ENCODE peak calls at places on chromosomes 2 and 18, in six cellular contexts. One of them, this sample, is unnamed.

GRCh38 chr2:134218928-134219707 is 34.8 kb upstream of the MGAT5 start:
- DNase-seq in Panc1: no peak
- DNase-seq in left ventricle myocardium inferior: no peak
- DNase-seq in breast epithelium: peak; percentile 33
- DNase-seq in fibroblast of lung: no peak
- DNase-seq in right atrium auricular region: no peak
- DNase-seq in this sample: no peak

GRCh38 chr2:232959139-232959538 is 53.9 kb downstream of the NGEF start:
- DNase-seq in breast epithelium: no peak
- DNase-seq in Panc1: no peak
- DNase-seq in left ventricle myocardium inferior: no peak
- DNase-seq in right atrium auricular region: no peak
- DNase-seq in fibroblast of lung: no peak
- DNase-seq in this sample: no peak

GRCh38 chr2:9336209-9336533 is 87.2 kb downstream of the ITGB1BP1 start:
- DNase-seq in Panc1: no peak
- DNase-seq in left ventricle myocardium inferior: no peak
- DNase-seq in fibroblast of lung: peak; percentile 55
- DNase-seq in right atrium auricular region: no peak
- DNase-seq in breast epithelium: no peak
- DNase-seq in this sample: no peak

GRCh38 chr2:172082105-172082943 is 3.0 kb upstream of the DLX1 start:
- DNase-seq in left ventricle myocardium inferior: no peak
- DNase-seq in Panc1: no peak
- DNase-seq in right atrium auricular region: no peak
- DNase-seq in breast epithelium: no peak
- DNase-seq in fibroblast of lung: no peak
- DNase-seq in this sample: no peak

GRCh38 chr18:4353853-4354418 is 101.2 kb downstream of the DLGAP1 start:
- DNase-seq in breast epithelium: no peak
- DNase-seq in right atrium auricular region: no peak
- DNase-seq in left ventricle myocardium inferior: no peak
- DNase-seq in fibroblast of lung: no peak
- DNase-seq in Panc1: no peak
- DNase-seq in this sample: no peak

GRCh38 chr2:233844064-233844807 is 10.1 kb downstream of the HJURP start:
- DNase-seq in right atrium auricular region: peak; percentile 46
- DNase-seq in breast epithelium: no peak
- DNase-seq in Panc1: no peak
- DNase-seq in left ventricle myocardium inferior: no peak
- DNase-seq in fibroblast of lung: no peak
- DNase-seq in this sample: no peak

GRCh38 chr18:13446581-13447470 is 228.3 kb downstream of the LDLRAD4 start:
- DNase-seq in fibroblast of lung: no peak
- DNase-seq in right atrium auricular region: no peak
- DNase-seq in Panc1: no peak
- DNase-seq in breast epithelium: no peak
- DNase-seq in left ventricle myocardium inferior: no peak
- DNase-seq in this sample: no peak

GRCh38 chr2:25347205-25347815 is 5.6 kb upstream of the DNMT3A start:
- DNase-seq in left ventricle myocardium inferior: no peak
- DNase-seq in fibroblast of lung: peak; percentile 59
- DNase-seq in breast epithelium: no peak
- DNase-seq in Panc1: no peak
- DNase-seq in right atrium auricular region: no peak
- DNase-seq in this sample: no peak

GRCh38 chr2:74374509-74375205 is 5.5 kb downstream of the DCTN1 start:
- DNase-seq in right atrium auricular region: peak; percentile 73
- DNase-seq in Panc1: no peak
- DNase-seq in left ventricle myocardium inferior: peak; percentile 78
- DNase-seq in breast epithelium: peak; percentile 28
- DNase-seq in fibroblast of lung: peak; percentile 83
- DNase-seq in this sample: peak; percentile 71

GRCh38 chr2:69762513-69763494 is 20.9 kb downstream of the ANXA4 start:
- DNase-seq in left ventricle myocardium inferior: no peak
- DNase-seq in fibroblast of lung: no peak
- DNase-seq in right atrium auricular region: no peak
- DNase-seq in Panc1: no peak
- DNase-seq in breast epithelium: peak; percentile 34
- DNase-seq in this sample: no peak

GRCh38 chr2:147610491-147611050 is 234.3 kb upstream of the ACVR2A start:
- DNase-seq in breast epithelium: no peak
- DNase-seq in Panc1: no peak
- DNase-seq in left ventricle myocardium inferior: no peak
- DNase-seq in fibroblast of lung: no peak
- DNase-seq in right atrium auricular region: no peak
- DNase-seq in this sample: no peak

GRCh38 chr2:23526835-23527790 is 142.1 kb downstream of the KLHL29 start:
- DNase-seq in fibroblast of lung: no peak
- DNase-seq in breast epithelium: no peak
- DNase-seq in right atrium auricular region: no peak
- DNase-seq in Panc1: no peak
- DNase-seq in left ventricle myocardium inferior: no peak
- DNase-seq in this sample: no peak

GRCh38 chr2:191863988-191864387 is 17.1 kb upstream of the CAVIN2 start:
- DNase-seq in breast epithelium: no peak
- DNase-seq in left ventricle myocardium inferior: no peak
- DNase-seq in right atrium auricular region: no peak
- DNase-seq in fibroblast of lung: peak; percentile 81
- DNase-seq in Panc1: no peak
- DNase-seq in this sample: no peak

GRCh38 chr2:139773720-139774277 is 993.6 kb upstream of the NXPH2 start:
- DNase-seq in Panc1: no peak
- DNase-seq in fibroblast of lung: peak; percentile 6
- DNase-seq in breast epithelium: no peak
- DNase-seq in right atrium auricular region: no peak
- DNase-seq in left ventricle myocardium inferior: no peak
- DNase-seq in this sample: no peak

GRCh38 chr2:18483896-18484295 is 76.6 kb downstream of the RDH14 start:
- DNase-seq in fibroblast of lung: no peak
- DNase-seq in right atrium auricular region: no peak
- DNase-seq in left ventricle myocardium inferior: no peak
- DNase-seq in breast epithelium: no peak
- DNase-seq in Panc1: no peak
- DNase-seq in this sample: no peak

GRCh38 chr2:12006841-12007240 is 260.4 kb downstream of the LPIN1 start:
- DNase-seq in right atrium auricular region: no peak
- DNase-seq in breast epithelium: no peak
- DNase-seq in Panc1: no peak
- DNase-seq in left ventricle myocardium inferior: no peak
- DNase-seq in fibroblast of lung: peak; percentile 78
- DNase-seq in this sample: peak; percentile 43

GRCh38 chr2:168166902-168167510 is 80.4 kb downstream of the STK39 start:
- DNase-seq in fibroblast of lung: peak; percentile 77
- DNase-seq in breast epithelium: no peak
- DNase-seq in right atrium auricular region: no peak
- DNase-seq in Panc1: peak; percentile 10
- DNase-seq in left ventricle myocardium inferior: no peak
- DNase-seq in this sample: no peak

GRCh38 chr18:70523035-70523797 is 234.4 kb downstream of the SOCS6 start:
- DNase-seq in Panc1: no peak
- DNase-seq in right atrium auricular region: no peak
- DNase-seq in fibroblast of lung: no peak
- DNase-seq in left ventricle myocardium inferior: no peak
- DNase-seq in breast epithelium: no peak
- DNase-seq in this sample: no peak

GRCh38 chr2:151824886-151825285 is 3.3 kb downstream of the ARL5A start:
- DNase-seq in right atrium auricular region: no peak
- DNase-seq in breast epithelium: no peak
- DNase-seq in left ventricle myocardium inferior: no peak
- DNase-seq in fibroblast of lung: no peak
- DNase-seq in Panc1: no peak
- DNase-seq in this sample: no peak

GRCh38 chr2:239830718-239831271 is 194.3 kb downstream of the NDUFA10 start:
- DNase-seq in right atrium auricular region: peak; percentile 55
- DNase-seq in left ventricle myocardium inferior: peak; percentile 10
- DNase-seq in Panc1: no peak
- DNase-seq in fibroblast of lung: no peak
- DNase-seq in breast epithelium: peak; percentile 13
- DNase-seq in this sample: no peak

GRCh38 chr2:97788986-97789644 is 75.7 kb downstream of the ZAP70 start:
- DNase-seq in Panc1: no peak
- DNase-seq in breast epithelium: no peak
- DNase-seq in fibroblast of lung: no peak
- DNase-seq in right atrium auricular region: no peak
- DNase-seq in left ventricle myocardium inferior: no peak
- DNase-seq in this sample: no peak

GRCh38 chr2:149005471-149006077 is 32.9 kb upstream of the LYPD6B start:
- DNase-seq in Panc1: no peak
- DNase-seq in right atrium auricular region: no peak
- DNase-seq in left ventricle myocardium inferior: no peak
- DNase-seq in breast epithelium: no peak
- DNase-seq in fibroblast of lung: no peak
- DNase-seq in this sample: no peak

GRCh38 chr2:182866461-182867369 is at the start of gene FRZB:
- DNase-seq in right atrium auricular region: peak; percentile 74
- DNase-seq in left ventricle myocardium inferior: peak; percentile 73
- DNase-seq in fibroblast of lung: peak; percentile 84
- DNase-seq in Panc1: no peak
- DNase-seq in breast epithelium: peak; percentile 54
- DNase-seq in this sample: no peak

GRCh38 chr2:234670052-234670451 is 173.2 kb upstream of the ARL4C start:
- DNase-seq in right atrium auricular region: no peak
- DNase-seq in breast epithelium: no peak
- DNase-seq in fibroblast of lung: peak; percentile 93
- DNase-seq in Panc1: no peak
- DNase-seq in left ventricle myocardium inferior: no peak
- DNase-seq in this sample: no peak

GRCh38 chr2:108565778-108566375 is 31.6 kb downstream of the LIMS1 start:
- DNase-seq in right atrium auricular region: no peak
- DNase-seq in left ventricle myocardium inferior: no peak
- DNase-seq in fibroblast of lung: no peak
- DNase-seq in breast epithelium: no peak
- DNase-seq in Panc1: no peak
- DNase-seq in this sample: no peak

GRCh38 chr2:32750880-32751279 is 123.0 kb downstream of the TTC27 start:
- DNase-seq in Panc1: no peak
- DNase-seq in breast epithelium: no peak
- DNase-seq in right atrium auricular region: no peak
- DNase-seq in left ventricle myocardium inferior: no peak
- DNase-seq in fibroblast of lung: no peak
- DNase-seq in this sample: no peak

GRCh38 chr2:128358941-128359731 is 40.5 kb upstream of the HS6ST1 start:
- DNase-seq in fibroblast of lung: no peak
- DNase-seq in left ventricle myocardium inferior: no peak
- DNase-seq in Panc1: no peak
- DNase-seq in breast epithelium: no peak
- DNase-seq in right atrium auricular region: peak; percentile 49
- DNase-seq in this sample: no peak

GRCh38 chr18:27428120-27428519 is 243.0 kb upstream of the CHST9 start:
- DNase-seq in left ventricle myocardium inferior: no peak
- DNase-seq in fibroblast of lung: no peak
- DNase-seq in right atrium auricular region: no peak
- DNase-seq in Panc1: no peak
- DNase-seq in breast epithelium: no peak
- DNase-seq in this sample: peak; percentile 9

GRCh38 chr18:24055878-24056277 is 41.3 kb downstream of the TTC39C start:
- DNase-seq in Panc1: no peak
- DNase-seq in right atrium auricular region: no peak
- DNase-seq in breast epithelium: no peak
- DNase-seq in left ventricle myocardium inferior: no peak
- DNase-seq in fibroblast of lung: no peak
- DNase-seq in this sample: no peak

DNA sequence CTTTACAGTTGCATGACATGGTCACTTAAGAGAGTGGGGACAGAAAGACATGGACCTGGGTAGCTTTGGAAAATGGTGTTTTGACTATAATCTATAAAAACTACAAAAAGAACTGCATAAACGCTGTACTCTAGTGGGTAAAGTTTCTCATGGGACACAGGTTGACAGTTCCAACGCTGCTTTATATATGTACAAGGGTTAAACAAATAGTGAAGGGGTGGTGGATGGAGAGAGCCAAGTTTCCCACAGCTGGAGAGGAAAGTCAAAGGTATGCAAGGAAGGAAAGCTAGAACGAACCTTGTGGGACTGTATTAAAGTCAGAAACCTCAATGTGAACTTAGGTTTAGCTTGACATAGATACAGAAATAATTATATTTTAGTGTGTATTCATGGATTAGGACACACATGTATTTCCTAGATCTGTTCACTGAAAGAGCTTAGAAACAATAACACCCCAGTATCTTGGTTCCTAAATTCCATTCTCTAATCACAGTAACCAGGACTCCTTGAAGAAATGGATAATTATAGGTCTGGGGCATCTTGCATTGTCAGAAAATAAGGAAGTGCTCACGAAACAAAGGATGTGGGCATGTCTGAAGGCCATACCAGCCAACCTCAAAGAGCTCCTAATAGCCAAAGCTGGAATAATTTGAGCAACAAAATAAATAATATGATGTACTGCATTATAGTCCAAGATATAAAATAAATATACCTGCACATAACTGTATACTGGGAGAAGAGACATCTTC is 28.8 kb downstream of the TANC1 start:
- DNase-seq in breast epithelium: no peak
- DNase-seq in right atrium auricular region: no peak
- DNase-seq in left ventricle myocardium inferior: no peak
- DNase-seq in Panc1: no peak
- DNase-seq in fibroblast of lung: no peak
- DNase-seq in this sample: no peak
- H3K4me1 ChIP-seq in breast epithelium: peaks cover 13% of the 10 kb centered on the region
- H3K4me1 ChIP-seq in right atrium auricular region: no peaks in the 10 kb centered on the region
- H3K4me1 ChIP-seq in left ventricle myocardium inferior: peaks cover 96% of the 10 kb centered on the region
- H3K4me1 ChIP-seq in Panc1: peaks cover 40% of the 10 kb centered on the region
- H3K4me1 ChIP-seq in fibroblast of lung: peaks cover 20% of the 10 kb centered on the region
- H3K4me1 ChIP-seq in this sample: no peaks in the 10 kb centered on the region

GRCh38 chr2:200342235-200342634 is 35.7 kb downstream of the SPATS2L start:
- DNase-seq in breast epithelium: no peak
- DNase-seq in Panc1: no peak
- DNase-seq in right atrium auricular region: no peak
- DNase-seq in fibroblast of lung: no peak
- DNase-seq in left ventricle myocardium inferior: no peak
- DNase-seq in this sample: no peak
- H3K4me1 ChIP-seq in breast epithelium: peaks cover 5% of the 10 kb centered on the region
- H3K4me1 ChIP-seq in Panc1: peaks cover 47% of the 10 kb centered on the region
- H3K4me1 ChIP-seq in right atrium auricular region: no peaks in the 10 kb centered on the region
- H3K4me1 ChIP-seq in fibroblast of lung: peaks cover 12% of the 10 kb centered on the region
- H3K4me1 ChIP-seq in left ventricle myocardium inferior: peaks cover 68% of the 10 kb centered on the region
- H3K4me1 ChIP-seq in this sample: no peaks in the 10 kb centered on the region

DNA sequence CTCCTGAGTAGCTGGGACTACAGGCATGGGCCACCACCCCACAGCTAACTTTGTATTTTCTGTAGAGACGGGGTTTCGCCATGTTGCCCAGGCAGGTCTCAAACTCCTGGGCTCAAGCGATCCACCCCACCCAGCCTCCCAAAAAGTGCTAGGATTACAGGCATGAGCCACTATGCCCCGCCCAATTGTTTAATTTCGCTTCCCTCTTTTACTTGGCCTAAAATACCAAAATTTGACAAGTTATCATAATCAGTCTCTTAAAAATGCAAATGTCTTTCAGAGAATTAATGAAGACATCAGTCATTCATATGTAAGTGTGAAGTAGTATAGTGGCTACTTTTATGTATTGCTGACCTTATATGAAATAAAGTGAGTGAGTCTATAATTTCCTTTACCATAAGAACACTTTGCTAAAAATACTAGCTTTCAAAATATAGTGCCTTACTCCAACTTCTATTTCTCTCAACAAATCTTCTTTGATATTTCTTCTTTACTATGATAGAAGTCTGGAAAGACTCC is 9.8 kb downstream of the FBXO11 start:
- DNase-seq in fibroblast of lung: no peak
- DNase-seq in left ventricle myocardium inferior: no peak
- DNase-seq in breast epithelium: no peak
- DNase-seq in Panc1: no peak
- DNase-seq in right atrium auricular region: no peak
- DNase-seq in this sample: no peak
- H3K4me1 ChIP-seq in fibroblast of lung: peaks cover 3% of the 10 kb centered on the region
- H3K4me1 ChIP-seq in left ventricle myocardium inferior: peaks cover 96% of the 10 kb centered on the region
- H3K4me1 ChIP-seq in breast epithelium: peaks cover 20% of the 10 kb centered on the region
- H3K4me1 ChIP-seq in Panc1: peaks cover 13% of the 10 kb centered on the region
- H3K4me1 ChIP-seq in right atrium auricular region: no peaks in the 10 kb centered on the region
- H3K4me1 ChIP-seq in this sample: peaks cover 2% of the 10 kb centered on the region

GRCh38 chr2:159614534-159615186 is 1.7 kb downstream of the BAZ2B start:
- DNase-seq in breast epithelium: no peak
- DNase-seq in right atrium auricular region: no peak
- DNase-seq in left ventricle myocardium inferior: no peak
- DNase-seq in Panc1: no peak
- DNase-seq in fibroblast of lung: no peak
- DNase-seq in this sample: no peak
- H3K4me1 ChIP-seq in breast epithelium: peaks cover under 1% of the 10 kb centered on the region
- H3K4me1 ChIP-seq in right atrium auricular region: no peaks in the 10 kb centered on the region
- H3K4me1 ChIP-seq in left ventricle myocardium inferior: peaks cover 63% of the 10 kb centered on the region
- H3K4me1 ChIP-seq in Panc1: peaks cover 32% of the 10 kb centered on the region
- H3K4me1 ChIP-seq in fibroblast of lung: no peaks in the 10 kb centered on the region
- H3K4me1 ChIP-seq in this sample: peaks cover 2% of the 10 kb centered on the region